ENCODE peak calls at places on chromosomes 4 and X, in four cellular contexts. N is A549, X is MM.1S, K is uterus. U is an unnamed sample.

GRCh38 chr4:10003666-10004065 is 17.6 kb downstream of the SLC2A9 start:
- DNase-seq in K (no peak), X (no peak), N (no peak), U (no peak)

GRCh38 chr4:144223654-144224053 is 83.1 kb upstream of the GYPA start:
- DNase-seq in K (no peak), X (no peak), N (no peak), U (no peak)

GRCh38 chr4:86935833-86936721 is 1.3 kb downstream of the AFF1 start:
- DNase-seq in K (peak; percentile 87), N (peak; percentile 74), X (peak; percentile 86), U (peak; percentile 88)

GRCh38 chr4:11428161-11428700 is 463 bp downstream of the HS3ST1 start:
- DNase-seq in K (no peak), X (peak; percentile 29), N (peak; percentile 7), U (no peak)

GRCh38 chr4:117134386-117134785 is 49.0 kb upstream of the TRAM1L1 start:
- DNase-seq in N (peak; percentile 0), K (no peak), X (peak; percentile 65), U (no peak)

GRCh38 chrX:118726887-118727685 is at the start of gene IL13RA1:
- DNase-seq in N (peak; percentile 74), X (peak; percentile 55), K (peak; percentile 76), U (no peak)

GRCh38 chrX:15524417-15524816 is 23.8 kb downstream of the BMX start:
- DNase-seq in X (no peak), K (no peak), N (no peak), U (no peak)

GRCh38 chr4:145557720-145558119 is 61.5 kb upstream of the MMAA start:
- DNase-seq in K (peak; percentile 46), X (peak; percentile 77), N (peak; percentile 17), U (peak; percentile 79)

GRCh38 chr4:85180533-85180932 is 214.0 kb upstream of the WDFY3 start:
- DNase-seq in K (no peak), X (no peak), N (no peak), U (no peak)

GRCh38 chrX:129233791-129234190 is 289.5 kb downstream of the SMARCA1 start:
- DNase-seq in K (no peak), X (no peak), N (no peak), U (no peak)

GRCh38 chr4:123393696-123394095 is 2.9 kb upstream of the SPRY1 start:
- DNase-seq in X (no peak), N (no peak), K (no peak), U (no peak)

GRCh38 chr4:16464651-16465050 is 238.4 kb upstream of the TAPT1 start:
- DNase-seq in X (no peak), N (no peak), K (no peak), U (no peak)

GRCh38 chr4:60737858-60738257 is 462.3 kb upstream of the ADGRL3 start:
- DNase-seq in X (no peak), N (no peak), K (no peak), U (no peak)

GRCh38 chr4:90495211-90495610 is 368.0 kb downstream of the CCSER1 start:
- DNase-seq in X (no peak), N (no peak), K (no peak), U (no peak)

GRCh38 chrX:131083510-131084142 is 25.5 kb downstream of the ARHGAP36 start:
- DNase-seq in X (no peak), K (no peak), N (no peak), U (no peak)

GRCh38 chrX:132444936-132445335 is 43.9 kb downstream of the MBNL3 start:
- DNase-seq in N (no peak), X (no peak), K (no peak), U (no peak)

GRCh38 chrX:138748480-138748879 is 37.0 kb upstream of the FGF13 start:
- DNase-seq in N (no peak), X (peak; percentile 32), K (no peak), U (peak; percentile 16)

GRCh38 chrX:19739683-19740082 is 147.7 kb downstream of the SH3KBP1 start:
- DNase-seq in K (peak; percentile 33), X (peak; percentile 16), N (peak; percentile 64), U (peak; percentile 58)

GRCh38 chr4:168569066-168569908 is 72.4 kb downstream of the PALLD start:
- DNase-seq in K (peak; percentile 34), X (no peak), N (no peak), U (no peak)

GRCh38 chrX:69161371-69161770 is 3.9 kb downstream of the PJA1 start:
- DNase-seq in N (no peak), X (no peak), K (no peak), U (no peak)

GRCh38 chr4:119493419-119493818 is 135.2 kb downstream of the PDE5A start:
- DNase-seq in K (no peak), X (no peak), N (no peak), U (peak; percentile 21)

GRCh38 chr4:119489305-119489704 is 139.3 kb downstream of the PDE5A start:
- DNase-seq in N (no peak), K (no peak), X (no peak), U (no peak)

GRCh38 chr4:119490335-119490734 is 138.3 kb downstream of the PDE5A start:
- DNase-seq in N (no peak), X (no peak), K (no peak), U (peak; percentile 32)
- TF ChIP-seq CTCF in N (no peak), X (peak; percentile 15), K (peak; percentile 4), U (peak; percentile 58)

GRCh38 chr4:33062155-33062554 is 2342.0 kb downstream of the PCDH7 start:
- DNase-seq in X (no peak), N (no peak), K (no peak), U (no peak)
- H3K27ac ChIP-seq in X (no peak overlapping the region), N (no peak overlapping the region), K (peak overlapping the region; percentile 46), U (no peak overlapping the region)

GRCh38 chr4:112516401-112517066 is 554 bp upstream of the NEUROG2 start:
- DNase-seq in X (peak; percentile 54), N (no peak), K (no peak), U (peak; percentile 42)

GRCh38 chr4:112517911-112518310 is 1.9 kb upstream of the NEUROG2 start:
- DNase-seq in N (no peak), K (no peak), X (peak; percentile 64), U (no peak)

GRCh38 chr4:112516076-112516385 is at the start of gene NEUROG2:
- DNase-seq in X (no peak), N (no peak), K (no peak), U (no peak)

GRCh38 chr4:112518675-112519074 is 2.7 kb upstream of the NEUROG2 start:
- DNase-seq in N (no peak), K (no peak), X (no peak), U (no peak)

GRCh38 chr4:112517067-112517588 is 1.1 kb upstream of the NEUROG2 start:
- DNase-seq in K (no peak), X (no peak), N (no peak), U (peak; percentile 51)
- H3K4me3 ChIP-seq in K (no peak overlapping the region), X (peak overlapping the region; percentile 71), N (peak overlapping the region; percentile 59), U (peak overlapping the region; percentile 67)

DNA sequence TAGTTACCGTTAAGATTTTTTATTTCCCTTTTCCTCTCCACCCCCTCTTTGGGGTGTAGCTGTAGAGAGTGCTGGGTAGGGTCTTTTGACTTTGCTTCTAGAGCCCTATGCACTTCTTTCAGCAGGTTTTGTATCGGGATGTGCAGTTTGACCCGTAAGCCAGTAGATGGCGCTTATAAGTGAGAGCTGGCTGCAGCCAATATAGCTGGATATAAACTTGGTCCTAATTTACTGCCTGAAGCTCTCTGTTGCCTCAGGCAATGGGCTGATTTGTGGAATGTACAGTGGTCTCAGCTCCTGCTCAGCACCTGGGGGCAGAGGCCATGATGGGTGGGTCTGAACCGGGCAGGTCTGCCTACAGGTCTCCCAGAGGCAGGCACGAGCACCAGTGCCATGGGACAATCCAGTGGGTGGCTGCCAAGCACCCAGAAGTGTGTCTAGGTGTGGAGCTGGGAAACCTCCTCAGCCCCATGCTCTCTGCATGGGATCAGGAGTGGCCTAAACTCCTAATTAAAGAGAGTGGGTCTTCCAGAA is 146.5 kb downstream of the SPANXN1 start:
- DNase-seq in N (no peak), K (no peak), X (peak; percentile 43), U (peak; percentile 11)
- TF ChIP-seq CTCF in N (no peak), K (no peak), X (peak; percentile 67), U (peak; percentile 66)

GRCh38 chr4:38133711-38134480 is 173.7 kb downstream of the PTTG2 start:
- DNase-seq in K (no peak), X (no peak), N (no peak), U (no peak)

GRCh38 chr4:38131371-38132139 is 171.4 kb downstream of the PTTG2 start:
- DNase-seq in K (peak; percentile 38), N (no peak), X (peak; percentile 54), U (no peak)

GRCh38 chr4:38132140-38132673 is 172.0 kb downstream of the PTTG2 start:
- DNase-seq in X (peak; percentile 97), K (peak; percentile 83), N (no peak), U (no peak)

GRCh38 chr4:38135201-38135600 is 175.0 kb downstream of the PTTG2 start:
- DNase-seq in X (no peak), K (no peak), N (no peak), U (no peak)

GRCh38 chr4:38132843-38133662 is 172.9 kb downstream of the PTTG2 start:
- DNase-seq in N (no peak), X (peak; percentile 74), K (no peak), U (no peak)
- H3K27ac ChIP-seq in N (no peak overlapping the region), X (peak overlapping the region; percentile 93), K (peak overlapping the region; percentile 94), U (no peak overlapping the region)

GRCh38 chr4:173194175-173194574 is 25.6 kb downstream of the GALNT7 start:
- DNase-seq in N (no peak), K (no peak), X (no peak), U (no peak)

GRCh38 chr4:173195132-173195531 is 26.5 kb downstream of the GALNT7 start:
- DNase-seq in K (no peak), N (no peak), X (no peak), U (no peak)

GRCh38 chr4:173195708-173196107 is 27.1 kb downstream of the GALNT7 start:
- DNase-seq in X (no peak), N (no peak), K (no peak), U (no peak)

GRCh38 chr4:173191623-173192041 is 23.0 kb downstream of the GALNT7 start:
- DNase-seq in N (no peak), X (no peak), K (no peak), U (no peak)

GRCh38 chr4:173192375-173193162 is 24.0 kb downstream of the GALNT7 start:
- DNase-seq in K (no peak), X (no peak), N (no peak), U (no peak)
- H3K4me3 ChIP-seq in K (no peak overlapping the region), X (no peak overlapping the region), N (no peak overlapping the region), U (no peak overlapping the region)

GRCh38 chrX:135518161-135518560 is 2.3 kb upstream of the INTS6L start:
- DNase-seq in N (no peak), X (no peak), K (no peak), U (no peak)

GRCh38 chrX:135520022-135520552 is 373 bp upstream of the INTS6L start:
- DNase-seq in N (no peak), K (no peak), X (peak; percentile 17), U (peak; percentile 0)

GRCh38 chrX:135512508-135513139 is 7.8 kb upstream of the INTS6L start:
- DNase-seq in N (no peak), X (peak; percentile 44), K (no peak), U (no peak)

GRCh38 chrX:135513140-135513535 is 7.3 kb upstream of the INTS6L start:
- DNase-seq in X (no peak), K (no peak), N (no peak), U (no peak)

GRCh38 chrX:135516376-135516775 is 4.1 kb upstream of the INTS6L start:
- DNase-seq in X (no peak), K (no peak), N (no peak), U (peak; percentile 6)
- TF ChIP-seq CTCF in X (no peak), K (no peak), N (no peak), U (peak; percentile 16)

U was measured in OCI-LY7.